ENCODE peak calls at places on chromosomes 6 and 20, in ten cellular contexts. F is CD4-positive, alpha-beta T cell; P is NCI-H774; V is NCI-H1092 treated with DMSO at 0.1 percent for 48 hours; T is stomach; J is prostate gland; L is Right ventricle myocardium superior; X is glomerular endothelial cell; W is cardiac fibroblast; Q is body of pancreas. R is an unnamed sample.
A peak's percentile ranks its signal among the peaks of the same experiment; 100 is the strongest.

GRCh38 chr6:90583179-90583578 is 3.7 kb downstream of the MAP3K7 start:
- DNase-seq in X (no peak), J (no peak), Q (no peak), V (no peak), F (no peak), L (no peak), T (no peak), P (no peak), W (no peak), R (no peak)

GRCh38 chr6:24766685-24767462 is 7.9 kb upstream of the GMNN start:
- DNase-seq in J (no peak), Q (no peak), F (no peak), V (no peak), P (peak; percentile 9), W (peak; percentile 61), X (no peak), L (no peak), T (no peak), R (no peak)

GRCh38 chr20:64112691-64113443 is 5.5 kb upstream of the NPBWR2 start:
- DNase-seq in W (no peak), L (peak; percentile 32), F (no peak), Q (peak; percentile 2), V (no peak), P (no peak), J (no peak), X (no peak), T (peak; percentile 21), R (no peak)

GRCh38 chr20:58956078-58956477 is 25.0 kb upstream of the NELFCD start:
- DNase-seq in L (no peak), W (no peak), P (no peak), V (no peak), T (no peak), X (no peak), F (no peak), J (no peak), Q (no peak), R (no peak)

GRCh38 chr6:169253745-169254238 is at the start of gene THBS2:
- DNase-seq in W (peak; percentile 98), F (no peak), P (no peak), V (no peak), L (peak; percentile 59), J (no peak), X (no peak), Q (no peak), T (no peak), R (no peak)

GRCh38 chr20:16283978-16284377 is 289.3 kb downstream of the KIF16B start:
- DNase-seq in V (no peak), P (no peak), F (no peak), W (no peak), Q (no peak), T (no peak), J (no peak), X (no peak), L (no peak), R (no peak)

GRCh38 chr6:161618816-161619454 is 345.1 kb upstream of the AGPAT4 start:
- DNase-seq in V (peak; percentile 87), F (no peak), W (peak; percentile 51), P (peak; percentile 5), J (no peak), Q (peak; percentile 67), L (no peak), X (no peak), T (no peak), R (no peak)

GRCh38 chr6:139186242-139186641 is 51.4 kb downstream of the HECA start:
- DNase-seq in W (no peak), F (no peak), L (no peak), V (no peak), Q (no peak), J (no peak), T (no peak), X (no peak), P (no peak), R (no peak)

GRCh38 chr6:12621766-12622165 is 94.8 kb upstream of the PHACTR1 start:
- DNase-seq in J (no peak), T (no peak), V (no peak), P (no peak), L (no peak), X (no peak), F (no peak), W (no peak), Q (no peak), R (no peak)

R was measured in NCI-H2107.